ENCODE peak calls at places on chromosomes 4 and X, in ten cellular contexts. U is substantia nigra; Y is cardiac muscle cell; C is activated CD8-positive, alpha-beta memory T cell treated with anti-CD3 and anti-CD28 coated beads for 4 hours; E is GM10248; D is AG04449; K is stimulated activated CD4-positive, alpha-beta T cell treated with anti-CD3 and anti-CD28 coated beads, Interleukin-12 subunit alpha, Interleukin-12 subunit beta, amount 100 ng/mL, for 24 hours; G is NCI-H1694; L is LNCaP clone FGC; Z is B cell. A is an unnamed sample.

GRCh38 chr4:89172865-89173264 is 61.5 kb downstream of the TIGD2 start:
- DNase-seq in U (no peak), Y (no peak), C (no peak), E (no peak), D (no peak), K (no peak), G (no peak), L (no peak), Z (no peak), A (no peak)

GRCh38 chr4:147731611-147732515 is at the start of gene ARHGAP10:
- DNase-seq in U (peak), Y (peak), C (peak), E (peak), D (no peak), K (peak), G (no peak), L (no peak), Z (no peak), A (peak)

GRCh38 chrX:40153335-40154221 is 55.8 kb upstream of the BCOR start:
- DNase-seq in U (no peak), Y (peak), C (no peak), E (peak), D (no peak), K (no peak), G (no peak), L (no peak), Z (peak), A (no peak)

GRCh38 chr4:13461511-13461910 is 22.6 kb downstream of the RAB28 start:
- DNase-seq in U (no peak), Y (peak), C (no peak), E (no peak), D (no peak), K (no peak), G (no peak), L (no peak), Z (no peak), A (no peak)

GRCh38 chrX:45806410-45807121 is 605.9 kb upstream of the DIPK2B start:
- DNase-seq in U (no peak), Y (peak), C (peak), E (peak), D (peak), K (no peak), G (no peak), L (no peak), Z (no peak), A (no peak)

GRCh38 chrX:140091276-140091886 is 126.1 kb upstream of the CXorf66 start:
- DNase-seq in U (no peak), Y (peak), C (no peak), E (peak), D (no peak), K (no peak), G (no peak), L (no peak), Z (no peak), A (no peak)

GRCh38 chrX:44428989-44429627 is 85.6 kb upstream of the EFHC2 start:
- DNase-seq in U (no peak), Y (no peak), C (no peak), E (no peak), D (no peak), K (no peak), G (no peak), L (no peak), Z (no peak), A (no peak)

GRCh38 chrX:118423558-118423957 is 72.1 kb upstream of the DOCK11 start:
- DNase-seq in U (no peak), Y (no peak), C (no peak), E (peak), D (no peak), K (no peak), G (no peak), L (no peak), Z (no peak), A (no peak)

GRCh38 chr4:69749771-69750170 is 10.6 kb downstream of the SULT1B1 start:
- DNase-seq in U (no peak), Y (peak), C (no peak), E (no peak), D (no peak), K (no peak), G (no peak), L (no peak), Z (no peak), A (no peak)